ENCODE peak calls at places on chromosomes 11 and 22, in seven cellular contexts. A is breast epithelium, L is Calu3, G is chondrocyte, F is uterus, X is cardiac fibroblast, Z is PC-3. Q is an unnamed sample.

GRCh38 chr11:77779935-77780334 is 40.6 kb downstream of the RSF1 start:
- DNase-seq in L (no peak), X (peak), F (no peak), A (no peak), G (no peak), Z (peak), Q (peak)

GRCh38 chr11:131491503-131491902 is 121.1 kb downstream of the NTM start:
- DNase-seq in G (no peak), L (no peak), X (peak), Z (no peak), A (no peak), F (no peak), Q (no peak)

GRCh38 chr22:48754611-48755331 is 1072.9 kb downstream of the BRD1 start:
- DNase-seq in A (peak), L (no peak), G (peak), F (no peak), X (no peak), Z (no peak), Q (no peak)

GRCh38 chr11:16782226-16782919 is 43.9 kb downstream of the C11orf58 start:
- DNase-seq in L (peak), A (peak), F (no peak), G (peak), Z (peak), X (no peak), Q (no peak)

GRCh38 chr22:40414306-40414705 is 43.9 kb downstream of the SGSM3 start:
- DNase-seq in L (no peak), X (no peak), G (no peak), F (no peak), A (no peak), Z (peak), Q (no peak)

GRCh38 chr11:122679441-122679840 is 23.9 kb downstream of the UBASH3B start:
- DNase-seq in F (no peak), L (no peak), G (no peak), X (no peak), Z (no peak), A (no peak), Q (no peak)

GRCh38 chr11:46239801-46240061 is 37.7 kb upstream of the CREB3L1 start:
- DNase-seq in F (no peak), X (peak), A (no peak), L (no peak), G (no peak), Z (no peak), Q (no peak)

GRCh38 chr22:45341503-45341902 is 31.8 kb downstream of the FAM118A start:
- DNase-seq in F (no peak), Z (no peak), L (no peak), A (no peak), G (no peak), X (no peak), Q (no peak)

GRCh38 chr11:67060111-67060522 is 3.5 kb downstream of the RHOD start:
- DNase-seq in Z (peak), G (no peak), A (no peak), F (no peak), X (no peak), L (no peak), Q (peak)

GRCh38 chr11:72328366-72329224 is 84.6 kb upstream of the PHOX2A start:
- DNase-seq in L (no peak), Z (peak), A (no peak), G (no peak), X (peak), F (no peak), Q (no peak)

GRCh38 chr11:115963170-115963569 is 459.0 kb upstream of the CADM1 start:
- DNase-seq in X (peak), F (no peak), G (no peak), A (no peak), Z (no peak), L (no peak), Q (no peak)

GRCh38 chr11:110029714-110030113 is 63.5 kb upstream of the ZC3H12C start:
- DNase-seq in F (no peak), A (no peak), L (no peak), Z (no peak), X (no peak), G (no peak), Q (no peak)

GRCh38 chr11:4072668-4073285 is 21.8 kb upstream of the RRM1 start:
- DNase-seq in A (peak), Z (peak), X (peak), G (no peak), L (peak), F (peak), Q (peak)

GRCh38 chr11:111376453-111376871 is 2.6 kb downstream of the POU2AF1 start:
- DNase-seq in A (no peak), Z (peak), X (no peak), G (no peak), L (no peak), F (no peak), Q (peak)

GRCh38 chr11:129375731-129376657 is at the start of gene BARX2:
- DNase-seq in G (no peak), X (peak), A (peak), L (no peak), Z (peak), F (no peak), Q (peak)

GRCh38 chr11:4926607-4927006 is 2.5 kb upstream of the OR51G1 start:
- DNase-seq in X (no peak), L (no peak), Z (no peak), G (no peak), A (no peak), F (no peak), Q (peak)

GRCh38 chr22:19143967-19144400 is 467 bp downstream of the ESS2 start:
- DNase-seq in F (no peak), A (no peak), Z (no peak), G (no peak), X (peak), L (peak), Q (no peak)

GRCh38 chr22:20090730-20091240 is 10.7 kb downstream of the DGCR8 start:
- DNase-seq in G (no peak), X (no peak), A (no peak), L (no peak), Z (no peak), F (no peak), Q (no peak)

GRCh38 chr11:109435121-109435742 is 13.2 kb downstream of the C11orf87 start:
- DNase-seq in G (no peak), F (no peak), A (no peak), Z (peak), X (no peak), L (no peak), Q (peak)

GRCh38 chr11:27216268-27217149 is 146.5 kb downstream of the CCDC34 start:
- DNase-seq in A (no peak), X (peak), L (no peak), Z (no peak), G (no peak), F (peak), Q (no peak)

GRCh38 chr22:19903031-19903430 is 38.5 kb upstream of the COMT start:
- DNase-seq in L (no peak), A (no peak), Z (no peak), G (no peak), F (no peak), X (no peak), Q (no peak)

GRCh38 chr11:102220728-102221467 is 96.4 kb upstream of the BIRC3 start:
- DNase-seq in Z (peak), L (no peak), G (no peak), A (no peak), X (no peak), F (no peak), Q (no peak)

GRCh38 chr11:65810046-65810868 is 23.4 kb downstream of the OVOL1 start:
- DNase-seq in F (no peak), Z (no peak), A (no peak), X (no peak), L (no peak), G (no peak), Q (peak)
- TF ChIP-seq CTCF in F (no peak), Z (no peak), A (no peak), X (no peak), L (no peak), G (no peak), Q (no peak)

DNA sequence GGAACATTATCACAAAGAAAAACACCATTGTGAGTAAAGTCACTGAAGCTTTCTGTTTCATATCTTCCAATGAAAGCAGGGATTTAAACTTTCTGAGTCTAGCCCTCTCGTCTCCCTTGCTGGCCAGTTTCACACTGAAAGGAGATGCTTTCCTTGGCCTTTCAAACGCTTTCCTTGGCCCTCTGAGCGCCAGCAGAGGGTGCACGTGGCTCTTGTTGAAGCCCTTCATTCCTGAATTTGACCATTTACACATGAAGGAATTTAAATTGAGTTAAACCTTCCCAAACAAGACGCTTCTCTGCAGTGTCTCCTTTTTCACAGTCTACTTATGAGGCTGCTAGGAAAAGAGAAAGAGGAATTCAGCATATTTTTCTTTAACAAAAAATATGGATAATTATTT is 21.5 kb downstream of the NNMT start:
- DNase-seq in G (no peak), X (peak), L (no peak), F (peak), Z (peak), A (no peak), Q (peak)
- TF ChIP-seq CTCF in G (peak), X (peak), L (no peak), F (peak), Z (peak), A (no peak), Q (peak)

GRCh38 chr11:81422402-81422801 is 1311.3 kb downstream of the FAM181B start:
- DNase-seq in F (no peak), A (no peak), X (no peak), L (no peak), G (no peak), Z (no peak), Q (no peak)

DNA sequence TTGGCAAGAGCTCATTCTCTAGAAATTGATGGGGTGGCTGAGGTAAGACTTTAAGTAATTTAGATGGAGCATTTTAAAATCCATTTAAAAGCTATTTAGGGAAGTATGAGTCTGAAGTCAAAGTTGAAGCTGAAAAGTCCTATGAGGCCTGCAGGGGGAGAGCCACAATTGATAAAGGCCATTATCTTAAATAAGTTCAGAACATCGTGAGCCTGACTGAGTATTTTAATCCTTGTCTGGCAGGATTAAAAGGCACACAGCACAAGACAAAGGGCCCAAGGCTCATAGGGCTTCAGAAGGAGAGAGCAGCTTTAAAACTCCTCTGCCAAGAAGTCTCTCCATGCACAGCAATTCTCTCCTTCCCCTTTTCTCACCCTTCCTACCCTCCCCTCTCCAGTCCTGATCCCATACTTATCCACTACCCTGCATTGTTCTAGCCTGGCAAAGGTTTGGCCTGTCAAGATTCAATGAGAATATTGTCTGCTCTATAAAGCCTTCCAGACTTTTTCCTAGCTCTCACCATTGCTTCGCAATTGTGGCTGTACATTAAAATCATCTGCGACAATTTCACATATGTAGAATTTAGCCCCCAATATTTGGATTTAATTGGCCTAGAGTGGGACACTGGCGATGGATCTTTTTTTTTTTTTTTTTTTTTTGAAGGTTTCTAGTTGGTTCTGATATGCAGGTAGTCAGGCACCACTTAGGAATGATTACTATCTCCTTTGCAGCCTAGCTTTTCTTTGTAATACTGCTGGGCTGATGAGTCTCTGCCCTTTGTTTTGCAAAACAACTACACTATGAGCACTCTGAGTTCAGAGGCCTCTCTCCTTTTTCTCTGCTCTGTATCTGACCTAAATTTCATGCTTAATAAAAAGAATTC is 1312.8 kb downstream of the FAM181B start:
- DNase-seq in F (no peak), L (no peak), G (no peak), X (no peak), Z (no peak), A (no peak), Q (no peak)
- TF ChIP-seq CTCF in F (no peak), L (no peak), G (no peak), X (no peak), Z (no peak), A (no peak), Q (no peak)

GRCh38 chr11:68259122-68259959 is 12.4 kb downstream of the C11orf24 start:
- DNase-seq in G (no peak), Z (no peak), A (no peak), X (no peak), F (no peak), L (no peak), Q (no peak)

GRCh38 chr11:68255526-68255925 is 16.2 kb downstream of the C11orf24 start:
- DNase-seq in X (no peak), A (no peak), Z (no peak), G (no peak), F (no peak), L (no peak), Q (no peak)

GRCh38 chr11:68258363-68258765 is 13.4 kb downstream of the C11orf24 start:
- DNase-seq in F (no peak), X (no peak), L (no peak), Z (no peak), A (no peak), G (no peak), Q (no peak)

GRCh38 chr11:68256331-68256741 is 15.4 kb downstream of the C11orf24 start:
- DNase-seq in F (peak), L (no peak), Z (no peak), X (peak), G (no peak), A (no peak), Q (no peak)

GRCh38 chr11:68257477-68258362 is 14.1 kb downstream of the C11orf24 start:
- DNase-seq in X (peak), L (peak), A (peak), G (no peak), F (peak), Z (peak), Q (peak)
- TF ChIP-seq CTCF in X (peak), L (peak), A (peak), G (peak), F (peak), Z (peak), Q (peak)

DNA sequence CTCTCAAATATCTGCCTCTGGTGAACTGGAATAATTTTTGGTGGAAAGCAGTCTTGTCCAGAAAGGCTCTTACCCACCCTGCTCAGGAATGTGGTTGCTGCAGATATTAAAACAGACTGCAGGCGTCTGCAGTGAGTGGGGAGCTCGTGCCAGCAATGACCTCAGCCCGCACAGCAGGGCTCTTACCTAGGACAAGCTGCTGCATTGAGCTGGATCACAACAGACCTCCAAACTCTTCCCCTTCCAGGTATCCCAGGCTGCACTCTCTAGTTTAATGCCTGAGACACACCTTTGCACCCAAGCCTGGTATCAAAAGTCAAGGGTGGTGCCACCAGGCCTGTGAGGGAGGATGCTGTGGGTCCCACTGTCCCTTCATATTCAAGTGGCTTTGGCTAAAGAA is 69.7 kb upstream of the CDON start:
- DNase-seq in G (peak), L (peak), X (peak), A (peak), F (peak), Z (peak), Q (peak)
- TF ChIP-seq CTCF in G (peak), L (no peak), X (no peak), A (peak), F (peak), Z (no peak), Q (no peak)

GRCh38 chr11:93169950-93170561 is 27.7 kb downstream of the SLC36A4 start:
- DNase-seq in Z (peak), F (no peak), G (no peak), L (no peak), X (peak), A (no peak), Q (peak)
- TF ChIP-seq CTCF in Z (peak), F (no peak), G (peak), L (no peak), X (peak), A (no peak), Q (peak)

GRCh38 chr11:108197351-108197750 is 25.1 kb downstream of the NPAT start:
- DNase-seq in Z (no peak), A (no peak), L (no peak), F (no peak), X (no peak), G (no peak), Q (no peak)
- TF ChIP-seq CTCF in Z (no peak), A (no peak), L (no peak), F (no peak), X (no peak), G (no peak), Q (no peak)

DNA sequence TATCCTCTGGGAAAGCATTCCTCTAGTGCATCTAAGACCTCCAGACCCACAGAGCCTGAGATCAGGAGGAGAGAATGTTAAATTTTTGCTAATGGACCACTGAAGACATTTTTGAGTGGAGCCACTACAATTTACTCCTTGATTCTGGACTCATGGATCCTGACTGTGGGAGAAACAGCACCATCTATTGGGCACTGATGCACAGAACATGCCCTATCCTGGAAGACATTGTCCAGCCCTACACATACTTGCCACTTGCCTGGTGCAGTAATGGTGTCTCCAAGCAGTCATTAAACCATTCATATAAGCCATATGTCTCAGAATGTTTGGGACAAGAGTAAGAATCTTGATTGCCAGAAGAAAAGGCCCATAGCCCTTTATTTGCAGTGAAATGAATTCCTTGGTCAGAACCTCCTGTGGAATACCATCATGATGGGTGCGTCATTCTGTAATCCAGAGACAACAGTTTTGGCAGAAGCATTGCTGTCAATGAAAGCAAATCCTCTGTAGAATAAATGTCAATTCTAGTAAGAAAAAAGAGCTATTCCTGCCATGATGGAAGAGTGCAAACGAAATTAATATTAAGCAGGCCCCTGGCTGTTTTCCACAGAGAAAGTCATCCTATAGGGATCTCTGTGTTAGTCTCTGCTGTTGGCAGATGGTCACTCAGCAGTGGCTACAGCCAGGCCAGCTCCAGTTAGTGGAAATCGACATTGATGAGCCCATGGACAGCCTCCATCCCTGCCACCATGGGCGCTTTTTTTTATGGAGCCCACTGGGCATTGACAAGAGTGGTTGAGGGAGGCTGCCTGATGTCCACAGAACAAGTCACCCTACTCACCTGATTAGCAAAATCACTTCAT is 43.5 kb downstream of the GGTLC2 start:
- DNase-seq in L (peak), G (peak), A (no peak), X (peak), Z (peak), F (no peak), Q (peak)
- TF ChIP-seq CTCF in L (peak), G (peak), A (peak), X (peak), Z (peak), F (peak), Q (peak)

GRCh38 chr22:27144345-27144744 is 487.0 kb downstream of the MIAT start:
- DNase-seq in A (no peak), L (no peak), F (no peak), Z (no peak), G (no peak), X (no peak), Q (no peak)
- TF ChIP-seq CTCF in A (no peak), L (no peak), F (no peak), Z (no peak), G (peak), X (no peak), Q (no peak)

GRCh38 chr11:79052539-79052938 is 388.3 kb downstream of the TENM4 start:
- DNase-seq in G (no peak), A (no peak), X (peak), F (no peak), L (no peak), Z (peak), Q (no peak)
- TF ChIP-seq CTCF in G (peak), A (no peak), X (no peak), F (no peak), L (peak), Z (peak), Q (no peak)